ENCODE peak calls at places on chromosomes 5 and 9, in nine cellular contexts. R is A549; Y is K562; A is transverse colon; P is fibroblast of lung; O is astrocyte of the cerebellum; E is GM23338; T is CD8-positive, alpha-beta T cell; J is astrocyte. K is an unnamed sample.

GRCh38 chr9:9498147-9498546 is 1114.7 kb downstream of the PTPRD start:
- DNase-seq in R (no peak), Y (no peak), A (no peak), P (no peak), O (no peak), E (no peak), T (no peak), J (no peak), K (no peak)

GRCh38 chr9:14866200-14866749 is 44.0 kb downstream of the FREM1 start:
- DNase-seq in R (no peak), Y (no peak), A (no peak), P (no peak), O (no peak), E (no peak), T (no peak), J (no peak), K (no peak)

GRCh38 chr9:110123364-110124095 is 84.4 kb downstream of the C9orf152 start:
- DNase-seq in R (peak), Y (no peak), A (no peak), P (peak), O (no peak), E (no peak), T (no peak), J (peak), K (no peak)

GRCh38 chr9:2816476-2817141 is 27.3 kb downstream of the PUM3 start:
- DNase-seq in R (no peak), Y (no peak), A (no peak), P (peak), O (no peak), E (peak), T (no peak), J (peak), K (peak)

GRCh38 chr5:22708770-22709328 is 144.3 kb downstream of the CDH12 start:
- DNase-seq in R (no peak), Y (no peak), A (no peak), P (no peak), O (no peak), E (peak), T (no peak), J (no peak), K (no peak)

GRCh38 chr9:114130141-114130540 is 25.2 kb upstream of the COL27A1 start:
- DNase-seq in R (no peak), Y (no peak), A (no peak), P (no peak), O (no peak), E (no peak), T (no peak), J (no peak), K (no peak)

GRCh38 chr9:22693151-22693550 is 246.5 kb downstream of the DMRTA1 start:
- DNase-seq in R (no peak), Y (no peak), A (no peak), P (peak), O (no peak), E (no peak), T (no peak), J (peak), K (no peak)

GRCh38 chr5:141761-142160 is 49.5 kb upstream of the LRRC14B start:
- DNase-seq in R (no peak), Y (no peak), A (no peak), P (no peak), O (no peak), E (no peak), T (no peak), J (no peak), K (no peak)

GRCh38 chr9:82020341-82020740 is 31.8 kb downstream of the SPATA31D1 start:
- DNase-seq in R (no peak), Y (no peak), A (no peak), P (no peak), O (no peak), E (no peak), T (no peak), J (no peak), K (no peak)

GRCh38 chr5:174722500-174722899 is 1.9 kb upstream of the MSX2 start:
- DNase-seq in R (no peak), Y (no peak), A (no peak), P (no peak), O (no peak), E (no peak), T (no peak), J (no peak), K (no peak)

GRCh38 chr9:546797-547223 is 294.7 kb upstream of the DMRT1 start:
- DNase-seq in R (peak), Y (peak), A (no peak), P (peak), O (no peak), E (peak), T (no peak), J (peak), K (peak)

GRCh38 chr5:73954381-73954780 is 328.4 kb downstream of the ARHGEF28 start:
- DNase-seq in R (no peak), Y (no peak), A (no peak), P (no peak), O (no peak), E (no peak), T (no peak), J (no peak), K (no peak)

GRCh38 chr9:113636165-113636564 is 172.6 kb downstream of the RGS3 start:
- DNase-seq in R (no peak), Y (no peak), A (no peak), P (peak), O (no peak), E (no peak), T (no peak), J (no peak), K (no peak)

GRCh38 chr9:114080773-114081440 is 2.8 kb upstream of the AMBP start:
- DNase-seq in R (peak), Y (no peak), A (peak), P (no peak), O (no peak), E (no peak), T (no peak), J (no peak), K (peak)

GRCh38 chr5:115565233-115565632 is 20.7 kb upstream of the FEM1C start:
- DNase-seq in R (no peak), Y (no peak), A (no peak), P (no peak), O (no peak), E (no peak), T (no peak), J (no peak), K (peak)

GRCh38 chr9:10704720-10705119 is 91.9 kb upstream of the PTPRD start:
- DNase-seq in R (no peak), Y (no peak), A (no peak), P (peak), O (peak), E (peak), T (no peak), J (peak), K (no peak)

GRCh38 chr9:92654481-92655301 is 15.2 kb downstream of the IPPK start:
- DNase-seq in R (no peak), Y (no peak), A (no peak), P (no peak), O (no peak), E (no peak), T (no peak), J (no peak), K (no peak)

GRCh38 chr9:78296208-78296892 is 575 bp upstream of the PSAT1 start:
- DNase-seq in R (peak), Y (no peak), A (peak), P (peak), O (peak), E (peak), T (no peak), J (no peak), K (peak)

GRCh38 chr9:8078641-8079140 is 279.1 kb upstream of the DMAC1 start:
- DNase-seq in R (no peak), Y (no peak), A (no peak), P (no peak), O (no peak), E (no peak), T (no peak), J (no peak), K (no peak)

GRCh38 chr9:123718188-123718587 is 211.7 kb downstream of the DENND1A start:
- DNase-seq in R (no peak), Y (no peak), A (no peak), P (no peak), O (no peak), E (no peak), T (no peak), J (no peak), K (no peak)

GRCh38 chr5:116358911-116359418 is 215.7 kb downstream of the SEMA6A start:
- DNase-seq in R (no peak), Y (no peak), A (no peak), P (no peak), O (no peak), E (no peak), T (no peak), J (no peak), K (no peak)

GRCh38 chr5:139204196-139204595 is 6.0 kb upstream of the SIL1 start:
- DNase-seq in R (no peak), Y (no peak), A (no peak), P (no peak), O (no peak), E (no peak), T (no peak), J (no peak), K (no peak)

GRCh38 chr5:110536120-110537115 is 190.1 kb downstream of the TMEM232 start:
- DNase-seq in R (no peak), Y (no peak), A (no peak), P (peak), O (no peak), E (peak), T (no peak), J (peak), K (peak)

GRCh38 chr5:107218457-107219193 is 452.1 kb downstream of the EFNA5 start:
- DNase-seq in R (peak), Y (no peak), A (no peak), P (no peak), O (no peak), E (no peak), T (no peak), J (peak), K (no peak)

GRCh38 chr9:7209051-7209450 is 451.3 kb downstream of the KDM4C start:
- DNase-seq in R (no peak), Y (no peak), A (no peak), P (no peak), O (no peak), E (no peak), T (no peak), J (no peak), K (no peak)

GRCh38 chr5:54207566-54207965 is 102.8 kb downstream of the ARL15 start:
- DNase-seq in R (no peak), Y (no peak), A (no peak), P (no peak), O (no peak), E (peak), T (no peak), J (no peak), K (no peak)

GRCh38 chr9:130201399-130201873 is 29.2 kb downstream of the NCS1 start:
- DNase-seq in R (no peak), Y (no peak), A (no peak), P (no peak), O (no peak), E (no peak), T (no peak), J (no peak), K (no peak)

GRCh38 chr9:124622882-124623281 is 115.7 kb upstream of the NR5A1 start:
- DNase-seq in R (no peak), Y (no peak), A (no peak), P (no peak), O (no peak), E (no peak), T (no peak), J (no peak), K (no peak)

GRCh38 chr5:170740586-170741205 is 42.8 kb upstream of the GABRP start:
- DNase-seq in R (no peak), Y (no peak), A (no peak), P (no peak), O (no peak), E (no peak), T (no peak), J (no peak), K (no peak)

GRCh38 chr5:73135429-73136276 is 15.3 kb downstream of the TMEM171 start:
- DNase-seq in R (peak), Y (peak), A (no peak), P (peak), O (no peak), E (peak), T (no peak), J (no peak), K (no peak)

GRCh38 chr9:93301291-93301811 is 117.4 kb downstream of the WNK2 start:
- DNase-seq in R (no peak), Y (no peak), A (no peak), P (no peak), O (no peak), E (no peak), T (no peak), J (no peak), K (peak)

GRCh38 chr5:53219174-53219573 is 109.6 kb upstream of the MOCS2 start:
- DNase-seq in R (no peak), Y (no peak), A (no peak), P (no peak), O (no peak), E (no peak), T (no peak), J (no peak), K (no peak)

GRCh38 chr5:60503771-60504170 is 196.2 kb downstream of the DEPDC1B start:
- DNase-seq in R (no peak), Y (no peak), A (no peak), P (no peak), O (no peak), E (no peak), T (no peak), J (no peak), K (no peak)

GRCh38 chr5:32129074-32129598 is 45.0 kb downstream of the GOLPH3 start:
- DNase-seq in R (no peak), Y (no peak), A (no peak), P (no peak), O (no peak), E (no peak), T (no peak), J (no peak), K (no peak)

GRCh38 chr9:81585191-81585763 is 104.1 kb downstream of the TLE1 start:
- DNase-seq in R (no peak), Y (no peak), A (no peak), P (peak), O (no peak), E (no peak), T (no peak), J (no peak), K (no peak)

GRCh38 chr9:36416870-36417269 is 16.8 kb upstream of the RNF38 start:
- DNase-seq in R (no peak), Y (no peak), A (no peak), P (no peak), O (no peak), E (no peak), T (no peak), J (no peak), K (no peak)

DNA sequence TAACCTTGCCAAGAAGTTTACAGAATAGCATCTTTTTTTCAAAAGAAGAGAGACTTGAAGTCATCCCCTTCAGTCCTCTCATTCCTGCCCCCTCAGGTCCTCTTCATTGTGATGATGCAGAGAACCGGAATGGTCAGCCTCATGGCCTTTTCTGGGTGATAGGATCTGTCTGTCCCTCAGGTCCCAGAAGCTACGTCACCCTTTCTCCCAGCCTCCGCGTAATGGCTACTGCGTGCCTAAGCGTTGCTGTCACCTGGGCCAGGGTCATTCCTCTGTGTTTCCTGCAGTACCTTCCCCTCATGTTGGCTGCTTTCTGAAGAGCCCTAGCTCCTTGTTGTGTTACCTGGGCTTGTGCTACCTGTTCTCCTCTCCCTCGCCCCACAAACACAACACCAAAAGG is 4.7 kb downstream of the PIK3R1 start:
- DNase-seq in R (no peak), Y (no peak), A (no peak), P (no peak), O (no peak), E (no peak), T (no peak), J (no peak), K (no peak)
- H3K4me3 ChIP-seq in R (no peak), Y (no peak), A (no peak), P (no peak), O (no peak), E (no peak), T (no peak), J (no peak), K (no peak)

DNA sequence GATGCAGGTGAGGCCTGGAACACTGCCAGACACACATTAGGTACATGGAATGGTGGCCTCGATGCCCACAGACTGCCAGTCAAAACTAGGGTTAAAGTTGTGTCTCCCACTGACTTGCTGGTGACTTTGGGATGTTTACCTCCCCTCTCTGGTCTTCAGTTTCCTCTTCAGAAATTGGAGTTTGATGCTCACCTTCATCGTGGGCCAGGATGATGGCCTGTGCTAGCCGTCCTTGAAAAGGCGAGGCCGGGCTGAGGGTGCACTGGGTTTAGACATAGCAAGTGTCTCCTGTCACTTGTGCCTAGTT is 49.0 kb upstream of the FOXE1 start:
- DNase-seq in R (no peak), Y (no peak), A (no peak), P (no peak), O (no peak), E (no peak), T (no peak), J (no peak), K (no peak)
- H3K4me3 ChIP-seq in R (peak), Y (peak), A (peak), P (no peak), O (no peak), E (peak), T (peak), J (peak), K (no peak)

GRCh38 chr5:151215546-151215880 is 8.4 kb downstream of the CCDC69 start:
- DNase-seq in R (no peak), Y (no peak), A (no peak), P (no peak), O (no peak), E (no peak), T (no peak), J (no peak), K (no peak)

GRCh38 chr5:151213803-151214613 is 9.9 kb downstream of the CCDC69 start:
- DNase-seq in R (no peak), Y (peak), A (peak), P (peak), O (no peak), E (peak), T (peak), J (no peak), K (peak)

GRCh38 chr5:151212361-151212899 is 11.5 kb downstream of the CCDC69 start:
- DNase-seq in R (no peak), Y (no peak), A (no peak), P (no peak), O (no peak), E (no peak), T (no peak), J (no peak), K (no peak)

GRCh38 chr5:151216781-151217180 is 7.1 kb downstream of the CCDC69 start:
- DNase-seq in R (no peak), Y (no peak), A (no peak), P (no peak), O (no peak), E (no peak), T (no peak), J (no peak), K (no peak)

DNA sequence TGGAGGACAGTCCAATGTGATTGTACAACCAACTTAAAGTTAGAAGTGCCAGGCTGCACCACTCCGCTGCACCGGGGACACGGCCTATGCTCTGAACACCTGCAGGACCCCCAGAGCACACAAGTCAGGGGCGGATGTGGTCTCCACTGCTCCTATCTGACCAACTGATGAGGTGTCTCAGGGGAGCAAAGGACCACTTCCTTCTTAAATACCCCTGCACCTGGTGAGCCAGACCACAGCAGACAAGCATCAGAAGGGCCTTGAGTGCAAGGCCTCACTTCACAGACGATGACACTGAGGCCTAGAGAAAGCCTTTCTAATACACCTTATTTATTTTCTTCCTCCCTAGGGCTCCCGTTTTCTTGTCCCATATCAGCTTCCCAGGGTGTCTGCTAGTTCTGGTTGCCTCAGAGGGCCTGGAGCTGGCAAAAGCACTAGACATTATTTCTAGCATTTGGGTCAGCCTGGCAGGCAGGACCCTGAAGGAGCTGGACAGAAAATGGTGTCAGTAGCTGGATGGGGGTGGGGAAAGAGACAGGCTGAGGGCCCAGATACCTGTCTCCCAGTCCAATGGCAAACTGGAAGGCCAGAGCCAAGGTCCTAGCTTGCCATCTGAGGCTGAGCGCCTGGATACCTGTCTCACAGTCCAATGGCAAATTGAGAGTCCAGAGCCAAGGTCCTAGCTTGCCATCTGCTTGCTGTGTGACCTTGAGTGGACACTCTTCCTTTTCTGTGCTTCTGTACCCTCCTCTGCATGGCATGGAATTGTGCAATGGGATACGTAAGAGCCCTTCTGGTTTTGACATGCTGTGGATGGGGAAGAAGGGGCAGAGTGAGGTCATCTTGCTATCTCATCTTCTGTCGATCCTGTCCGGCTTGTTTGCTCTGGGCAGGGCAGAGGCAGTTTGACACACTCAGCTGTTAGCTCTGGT is 9.0 kb downstream of the CCDC69 start:
- DNase-seq in R (no peak), Y (no peak), A (peak), P (no peak), O (no peak), E (no peak), T (peak), J (no peak), K (no peak)
- H3K4me3 ChIP-seq in R (no peak), Y (no peak), A (no peak), P (no peak), O (no peak), E (no peak), T (peak), J (no peak), K (no peak)

GRCh38 chr9:129143031-129143441 is 31.8 kb downstream of the PTPA start:
- DNase-seq in R (peak), Y (peak), A (peak), P (peak), O (peak), E (peak), T (peak), J (peak), K (peak)

GRCh38 chr9:129142115-129142514 is 30.9 kb downstream of the PTPA start:
- DNase-seq in R (no peak), Y (no peak), A (no peak), P (no peak), O (no peak), E (no peak), T (no peak), J (no peak), K (no peak)

GRCh38 chr9:129143461-129143927 is 32.3 kb downstream of the PTPA start:
- DNase-seq in R (no peak), Y (peak), A (peak), P (peak), O (peak), E (peak), T (no peak), J (peak), K (no peak)

GRCh38 chr9:129141066-129142041 is 30.1 kb downstream of the PTPA start:
- DNase-seq in R (peak), Y (peak), A (peak), P (peak), O (peak), E (no peak), T (no peak), J (peak), K (peak)

DNA sequence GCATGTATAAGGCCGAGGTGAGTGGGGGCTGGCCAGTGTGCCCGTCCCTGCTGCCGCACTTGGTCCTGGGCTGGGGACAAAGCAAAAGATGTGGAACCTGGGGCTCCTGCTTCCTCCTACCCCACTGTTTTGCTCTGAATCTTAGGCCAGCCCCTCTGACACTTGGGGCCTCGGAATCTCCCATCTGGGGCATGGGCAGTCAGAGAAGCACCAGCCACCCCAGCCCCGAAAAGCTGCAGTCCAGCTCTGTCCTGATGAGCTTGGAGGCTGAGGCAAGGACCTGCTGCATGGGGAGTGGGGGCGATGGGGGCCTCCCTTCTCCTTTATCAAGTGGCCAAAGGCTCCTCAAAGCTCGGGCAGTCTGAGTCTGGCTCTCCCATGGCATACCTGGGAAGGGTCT is 31.3 kb downstream of the PTPA start:
- DNase-seq in R (no peak), Y (no peak), A (no peak), P (no peak), O (no peak), E (no peak), T (no peak), J (no peak), K (no peak)
- H3K4me3 ChIP-seq in R (no peak), Y (no peak), A (no peak), P (no peak), O (peak), E (peak), T (no peak), J (no peak), K (no peak)